ENCODE peak calls at places on chromosomes 11 and 22, in seven cellular contexts. I is fibroblast of the aortic adventitia, O is fibroblast of lung, J is heart right ventricle, A is esophagus muscularis mucosa, H is cardiac fibroblast, B is right lobe of liver. C is an unnamed sample.

GRCh38 chr11:10993186-10993585 is 135.3 kb upstream of the ZBED5 start:
- DNase-seq in H (peak; percentile 11), J (no peak), O (peak; percentile 11), A (no peak), I (no peak), B (no peak), C (no peak)

GRCh38 chr11:45921561-45922424 is 663 bp upstream of the LARGE2 start:
- DNase-seq in I (no peak), O (no peak), J (no peak), B (peak; percentile 66), A (no peak), H (no peak), C (no peak)

GRCh38 chr11:63829823-63830489 is 9.0 kb upstream of the MARK2 start:
- DNase-seq in H (peak; percentile 42), I (peak; percentile 18), B (no peak), O (peak; percentile 34), J (no peak), A (no peak), C (no peak)

GRCh38 chr22:43449205-43449830 is 37.5 kb downstream of the MPPED1 start:
- DNase-seq in O (no peak), A (no peak), H (no peak), B (no peak), J (no peak), I (no peak), C (no peak)

GRCh38 chr11:73410627-73411026 is 34.4 kb downstream of the RELT start:
- DNase-seq in O (no peak), A (no peak), B (no peak), H (no peak), I (no peak), J (no peak), C (no peak)

GRCh38 chr11:2901854-2902783 is 16.5 kb upstream of the CDKN1C start:
- DNase-seq in H (peak; percentile 89), A (peak; percentile 99), I (peak; percentile 86), O (peak; percentile 87), J (peak; percentile 93), B (peak; percentile 99), C (peak; percentile 82)

GRCh38 chr11:94557391-94557790 is 9.8 kb upstream of the PIWIL4 start:
- DNase-seq in H (peak; percentile 60), O (peak; percentile 66), A (no peak), J (no peak), B (no peak), I (peak; percentile 61), C (no peak)

GRCh38 chr11:69752890-69753289 is 22.3 kb downstream of the FGF4 start:
- DNase-seq in O (no peak), B (no peak), A (no peak), J (no peak), I (no peak), H (no peak), C (no peak)

GRCh38 chr22:23401111-23401909 is 178.8 kb downstream of the IGLL1 start:
- DNase-seq in O (peak; percentile 96), H (peak; percentile 29), J (no peak), B (peak; percentile 41), A (no peak), I (peak; percentile 25), C (no peak)

GRCh38 chr11:116173946-116174911 is 598.6 kb downstream of the BUD13 start:
- DNase-seq in I (no peak), J (peak; percentile 1), A (peak; percentile 72), B (no peak), O (no peak), H (no peak), C (no peak)

GRCh38 chr11:10307411-10308207 is 2.7 kb downstream of the ADM start:
- DNase-seq in A (peak; percentile 94), H (peak; percentile 95), I (peak; percentile 87), O (peak; percentile 86), B (peak; percentile 88), J (peak; percentile 80), C (peak; percentile 80)

GRCh38 chr22:43085658-43086606 is 3.3 kb downstream of the TTLL1 start:
- DNase-seq in A (no peak), B (no peak), I (no peak), H (no peak), J (peak; percentile 29), O (no peak), C (no peak)

GRCh38 chr11:11969380-11970215 is 38.8 kb downstream of the DKK3 start:
- DNase-seq in B (no peak), I (no peak), H (no peak), J (peak; percentile 18), O (no peak), A (peak; percentile 60), C (no peak)

GRCh38 chr22:46043339-46043738 is 66.4 kb upstream of the WNT7B start:
- DNase-seq in I (no peak), H (no peak), O (no peak), J (no peak), A (no peak), B (peak; percentile 27), C (no peak)

GRCh38 chr11:1116666-1117390 is 40.9 kb upstream of the MUC5AC start:
- DNase-seq in B (peak; percentile 43), J (no peak), A (no peak), I (no peak), H (no peak), O (no peak), C (no peak)

DNA sequence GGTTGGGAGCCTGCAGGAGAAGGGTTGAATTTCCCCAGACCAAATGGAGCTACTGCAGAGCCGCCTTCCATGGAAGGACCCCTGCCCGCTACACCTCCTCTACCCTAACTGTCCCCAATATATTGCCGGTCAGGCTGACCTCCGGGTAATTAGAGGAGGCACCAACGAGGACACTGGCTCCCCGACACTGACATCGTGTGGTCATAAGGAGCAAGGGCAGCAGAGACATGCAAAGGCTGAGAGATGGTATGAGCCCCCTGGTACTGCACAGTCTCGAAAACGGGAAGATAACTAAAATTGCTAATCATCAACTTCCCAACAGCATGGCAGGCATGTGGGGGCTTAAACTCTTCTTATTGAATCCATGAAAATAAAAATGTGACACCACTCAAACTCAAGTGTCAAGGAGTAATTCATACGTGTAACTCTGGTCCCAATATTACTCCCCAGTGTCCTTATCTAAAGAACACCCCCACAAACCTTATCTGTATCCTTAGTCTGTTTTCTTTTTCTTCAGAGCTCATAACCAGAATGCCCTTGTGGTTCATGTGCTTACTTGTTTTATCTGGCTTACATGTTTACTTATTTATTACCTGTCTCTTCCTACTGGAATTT is 4.4 kb downstream of the CAVIN3 start:
- DNase-seq in H (peak; percentile 74), A (no peak), O (peak; percentile 55), I (peak; percentile 74), B (peak; percentile 67), J (peak; percentile 51), C (no peak)
- TF ChIP-seq CTCF in H (peak; percentile 90), A (peak; percentile 84), O (peak; percentile 95), I (peak; percentile 96), B (peak; percentile 88), J (peak; percentile 77), C (peak; percentile 76)

GRCh38 chr22:28016781-28017557 is 97.9 kb upstream of the PITPNB start:
- DNase-seq in I (no peak), J (no peak), O (no peak), H (no peak), B (peak; percentile 48), A (no peak), C (no peak)
- TF ChIP-seq CTCF in I (no peak), J (no peak), O (no peak), H (no peak), B (no peak), A (no peak), C (no peak)

GRCh38 chr11:66258473-66258893 is 10.0 kb upstream of the RAB1B start:
- DNase-seq in I (no peak), O (no peak), B (no peak), A (no peak), J (no peak), H (no peak), C (no peak)
- TF ChIP-seq CTCF in I (no peak), O (no peak), B (peak; percentile 3), A (no peak), J (no peak), H (no peak), C (peak; percentile 45)

DNA sequence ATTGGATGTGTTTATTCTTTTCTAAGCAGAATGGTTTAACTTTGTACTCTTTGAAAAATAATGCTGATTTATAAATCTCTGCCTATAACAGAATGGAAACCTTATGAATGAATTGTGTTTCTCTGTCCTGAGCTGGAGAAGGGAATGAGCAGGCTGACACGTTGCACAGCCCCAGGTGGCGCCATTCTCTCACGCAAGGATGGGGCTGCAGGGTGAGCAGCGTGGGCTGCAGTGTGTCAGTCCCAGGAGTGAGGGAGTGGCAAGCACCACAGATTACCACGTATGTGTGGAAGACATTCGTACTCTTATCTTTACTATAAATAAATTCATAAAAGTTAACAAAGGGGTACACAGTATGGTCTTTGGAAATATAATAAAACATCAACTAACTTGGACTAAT is 33.4 kb downstream of the FDX1 start:
- DNase-seq in H (peak; percentile 77), J (peak; percentile 14), A (no peak), O (peak; percentile 56), B (no peak), I (peak; percentile 72), C (no peak)
- TF ChIP-seq CTCF in H (peak; percentile 68), J (no peak), A (peak; percentile 12), O (peak; percentile 68), B (peak; percentile 40), I (peak; percentile 69), C (no peak)